ENCODE peak calls at places on chromosomes 16 and 17, in nine cellular contexts. L is stimulated activated CD8-positive, alpha-beta memory T cell treated with anti-CD3 and anti-CD28 coated beads, Interleukin-12 subunit alpha, Interleukin-12 subunit beta, amount 100 ng/mL, for 4 hours; S is ELR; F is NCI-H1105 treated with DMSO at 0.1 percent for 48 hours; V is midbrain; U is T-helper 2 cell; M is left cardiac atrium; Z is neural progenitor cell; W is effector memory CD4-positive, alpha-beta T cell. P is an unnamed sample.

GRCh38 chr17:382644-383533 is 30.3 kb upstream of the RPH3AL start:
- DNase-seq in Z (peak; percentile 91), M (no peak), S (peak; percentile 34), L (no peak), V (no peak), U (no peak), F (no peak), W (no peak), P (peak; percentile 89)

GRCh38 chr17:4740584-4740983 is 856 bp upstream of the CXCL16 start:
- DNase-seq in V (no peak), L (no peak), W (no peak), S (no peak), F (no peak), U (no peak), Z (no peak), M (no peak), P (no peak)

GRCh38 chr17:26818736-26819135 is 475.2 kb upstream of the WSB1 start:
- DNase-seq in L (no peak), W (no peak), Z (peak; percentile 4), V (no peak), U (peak; percentile 3), S (no peak), F (no peak), M (no peak), P (peak; percentile 1)

GRCh38 chr17:5897320-5897911 is 172.8 kb upstream of the WSCD1 start:
- DNase-seq in M (no peak), F (no peak), S (no peak), W (no peak), U (peak; percentile 7), Z (peak; percentile 75), L (no peak), V (no peak), P (no peak)

GRCh38 chr17:34146440-34147043 is 108.5 kb upstream of the CCL2 start:
- DNase-seq in M (peak; percentile 42), F (peak; percentile 61), W (no peak), U (peak; percentile 43), V (no peak), S (peak; percentile 3), L (no peak), Z (peak; percentile 77), P (no peak)

GRCh38 chr16:3652373-3653037 is 2.0 kb upstream of the DNASE1 start:
- DNase-seq in M (no peak), W (no peak), Z (no peak), U (no peak), V (no peak), L (no peak), F (no peak), S (no peak), P (no peak)

GRCh38 chr16:11133344-11133921 is 122.6 kb downstream of the SOCS1 start:
- DNase-seq in W (no peak), S (peak; percentile 98), Z (no peak), F (no peak), L (no peak), V (peak; percentile 5), M (peak; percentile 85), U (no peak), P (peak; percentile 98)

GRCh38 chr16:84732674-84733352 is 33.0 kb downstream of the USP10 start:
- DNase-seq in M (no peak), S (no peak), F (no peak), Z (no peak), L (no peak), V (no peak), U (no peak), W (no peak), P (no peak)

GRCh38 chr17:38967290-38967738 is at the start of gene FBXO47:
- DNase-seq in U (peak; percentile 89), Z (peak; percentile 87), L (peak; percentile 66), W (peak; percentile 64), F (no peak), M (peak; percentile 96), V (peak; percentile 85), S (peak; percentile 82), P (peak; percentile 79)

GRCh38 chr17:13888043-13888442 is 181.3 kb upstream of the COX10 start:
- DNase-seq in S (no peak), U (no peak), F (peak; percentile 31), V (no peak), Z (no peak), W (no peak), L (no peak), M (peak; percentile 32), P (peak; percentile 46)

GRCh38 chr16:31348578-31348977 is 6.4 kb upstream of the ITGAX start:
- DNase-seq in V (no peak), U (no peak), S (no peak), Z (no peak), L (no peak), W (no peak), F (no peak), M (no peak), P (no peak)

GRCh38 chr16:67441289-67441753 is 10.4 kb downstream of the HSD11B2 start:
- DNase-seq in L (no peak), Z (no peak), V (peak; percentile 23), M (no peak), S (no peak), U (no peak), W (no peak), F (peak; percentile 85), P (no peak)

GRCh38 chr17:31373150-31374082 is 18.1 kb upstream of the RAB11FIP4 start:
- DNase-seq in U (peak; percentile 72), W (no peak), F (peak; percentile 47), L (no peak), M (no peak), V (peak; percentile 84), Z (peak; percentile 36), S (peak; percentile 77), P (peak; percentile 70)

GRCh38 chr17:63768433-63768832 is 5.0 kb downstream of the CCDC47 start:
- DNase-seq in V (no peak), Z (peak; percentile 5), U (no peak), F (no peak), S (no peak), M (no peak), W (no peak), L (no peak), P (no peak)

GRCh38 chr17:65627892-65628622 is 66.6 kb upstream of the AXIN2 start:
- DNase-seq in V (no peak), L (no peak), S (peak; percentile 89), M (no peak), F (peak; percentile 18), W (no peak), U (no peak), Z (no peak), P (peak; percentile 79)

GRCh38 chr16:16879567-16880251 is 500.8 kb downstream of the NPIPA7 start:
- DNase-seq in W (no peak), S (no peak), Z (no peak), M (no peak), V (no peak), U (no peak), L (no peak), F (no peak), P (no peak)

GRCh38 chr17:59746849-59747445 is 39.5 kb downstream of the VMP1 start:
- DNase-seq in L (no peak), S (peak; percentile 72), M (no peak), U (peak; percentile 73), F (peak; percentile 22), V (peak; percentile 46), Z (peak; percentile 24), W (no peak), P (peak; percentile 69)

GRCh38 chr17:73644145-73645049 is at the start of gene SDK2:
- DNase-seq in V (peak; percentile 4), W (no peak), M (no peak), F (peak; percentile 12), U (no peak), S (no peak), Z (peak; percentile 61), L (no peak), P (no peak)

GRCh38 chr17:4533522-4534502 is 21.4 kb downstream of the MYBBP1A start:
- DNase-seq in F (peak; percentile 14), L (no peak), S (peak; percentile 21), Z (peak; percentile 66), V (peak; percentile 94), M (no peak), W (no peak), U (peak; percentile 57), P (no peak)

GRCh38 chr16:81401035-81401950 is 43.3 kb upstream of the CMIP start:
- DNase-seq in L (no peak), S (peak; percentile 98), Z (no peak), M (peak; percentile 82), F (no peak), U (no peak), W (no peak), V (no peak), P (peak; percentile 89)

GRCh38 chr17:7393613-7394451 is 493 bp downstream of the PLSCR3 start:
- DNase-seq in M (no peak), W (peak; percentile 74), S (peak; percentile 43), F (peak; percentile 84), Z (peak; percentile 85), U (peak; percentile 53), L (no peak), V (no peak), P (peak; percentile 37)

GRCh38 chr17:35183332-35183731 is 10.9 kb downstream of the SLC35G3 start:
- DNase-seq in F (no peak), S (no peak), V (no peak), W (no peak), L (no peak), M (no peak), Z (no peak), U (no peak), P (no peak)

GRCh38 chr16:87627542-87628245 is 25.4 kb downstream of the JPH3 start:
- DNase-seq in S (no peak), V (no peak), Z (no peak), F (no peak), W (no peak), L (no peak), M (no peak), U (no peak), P (no peak)

GRCh38 chr17:38914741-38915638 is 10.4 kb upstream of the LASP1NB start:
- DNase-seq in U (no peak), M (no peak), V (no peak), W (no peak), S (no peak), F (no peak), L (no peak), Z (no peak), P (no peak)

GRCh38 chr16:5450435-5451104 is 353.0 kb upstream of the EEF2KMT start:
- DNase-seq in S (no peak), U (no peak), W (no peak), Z (peak; percentile 77), V (no peak), L (no peak), M (no peak), F (no peak), P (no peak)

GRCh38 chr17:54883939-54884338 is 16.7 kb upstream of the TOM1L1 start:
- DNase-seq in L (no peak), F (no peak), W (no peak), S (no peak), Z (no peak), V (no peak), M (no peak), U (no peak), P (no peak)

GRCh38 chr17:49180303-49180702 is 30.1 kb downstream of the GNGT2 start:
- DNase-seq in S (peak; percentile 81), L (peak; percentile 34), U (peak; percentile 35), V (peak; percentile 49), F (peak; percentile 8), M (peak; percentile 68), Z (peak; percentile 66), W (peak; percentile 27), P (peak; percentile 71)

GRCh38 chr16:14291941-14292825 is 221.1 kb downstream of the MRTFB start:
- DNase-seq in F (no peak), Z (no peak), V (no peak), U (no peak), L (no peak), M (no peak), S (no peak), W (no peak), P (no peak)

GRCh38 chr17:57445051-57445450 is 188.7 kb downstream of the MSI2 start:
- DNase-seq in F (no peak), L (no peak), V (no peak), U (no peak), W (no peak), Z (no peak), S (no peak), M (peak; percentile 45), P (peak; percentile 86)

GRCh38 chr17:3048727-3049471 is 14.5 kb downstream of the OR1D5 start:
- DNase-seq in L (peak; percentile 83), S (peak; percentile 86), U (peak; percentile 98), Z (peak; percentile 98), M (peak; percentile 96), F (peak; percentile 88), V (peak; percentile 99), W (peak; percentile 93), P (peak; percentile 99)